ENCODE peak calls at places on chromosomes 7 and 10, in five cellular contexts. Z is WTC11, S is Calu3, O is SHP77, V is D721Med. T is an unnamed sample.

GRCh38 chr10:77403761-77404160 is 233.8 kb downstream of the KCNMA1 start:
- DNase-seq in S (no peak), O (no peak), Z (no peak), V (no peak), T (no peak)

GRCh38 chr7:25014735-25015134 is 34.8 kb upstream of the OSBPL3 start:
- DNase-seq in V (no peak), Z (no peak), S (no peak), O (no peak), T (no peak)

GRCh38 chr7:73728551-73728950 is 9.1 kb upstream of the STX1A start:
- DNase-seq in S (no peak), Z (no peak), V (no peak), O (no peak), T (no peak)

GRCh38 chr7:125878990-125879389 is 949.4 kb upstream of the POT1 start:
- DNase-seq in O (no peak), S (no peak), V (no peak), Z (no peak), T (no peak)

GRCh38 chr10:72170733-72171132 is 45.1 kb upstream of the ANAPC16 start:
- DNase-seq in O (no peak), S (no peak), V (no peak), Z (no peak), T (no peak)

GRCh38 chr10:11673346-11674330 is 62.2 kb upstream of the USP6NL start:
- DNase-seq in Z (no peak), O (no peak), S (no peak), V (no peak), T (no peak)

GRCh38 chr10:93813507-93814465 is 56.0 kb downstream of the LGI1 start:
- DNase-seq in S (peak), O (peak), Z (peak), V (no peak), T (no peak)

GRCh38 chr10:96470108-96470743 is 43.5 kb downstream of the TLL2 start:
- DNase-seq in Z (peak), V (peak), S (peak), O (peak), T (no peak)

GRCh38 chr10:65033957-65034356 is 1512.8 kb downstream of the REEP3 start:
- DNase-seq in V (no peak), S (no peak), Z (no peak), O (no peak), T (no peak)

GRCh38 chr10:43502931-43503330 is 66.0 kb downstream of the ZNF487 start:
- DNase-seq in S (no peak), V (no peak), Z (no peak), O (no peak), T (no peak)